ENCODE peak calls at places on chromosomes 13 and 19, in seven cellular contexts. Y is stomach; F is renal cortical epithelial cell; J is activated naive CD4-positive, alpha-beta T cell treated with anti-CD3 and anti-CD28 coated beads, Interleukin-2, amount 10 ng/mL, durations not matched to agents 7 days and 5 days; M is cardiac muscle cell; V is ecto neural progenitor cell; T is adrenal gland. Q is an unnamed sample.
A peak's percentile ranks its signal among the peaks of the same experiment; 100 is the strongest.

GRCh38 chr13:44710576-44710975 is 134.4 kb upstream of the TSC22D1 start:
- DNase-seq in F (peak; percentile 96), Y (no peak), M (no peak), J (no peak), T (no peak), V (no peak), Q (no peak)

GRCh38 chr13:104597554-104598240 is 1531.5 kb upstream of the SLC10A2 start:
- DNase-seq in F (no peak), Y (no peak), M (no peak), T (no peak), J (no peak), V (no peak), Q (no peak)

GRCh38 chr13:79780240-79780639 is 299.3 kb downstream of the NDFIP2 start:
- DNase-seq in Y (no peak), V (no peak), M (no peak), J (no peak), F (peak; percentile 28), T (no peak), Q (no peak)

GRCh38 chr13:85379433-85379832 is 419.8 kb downstream of the SLITRK6 start:
- DNase-seq in T (no peak), V (no peak), F (no peak), M (no peak), J (no peak), Y (no peak), Q (no peak)

GRCh38 chr13:89969996-89970709 is 1377.3 kb upstream of the MIR17HG start:
- DNase-seq in T (no peak), J (no peak), M (no peak), V (no peak), F (peak; percentile 27), Y (no peak), Q (no peak)

GRCh38 chr13:53151692-53152421 is 123.2 kb downstream of the OLFM4 start:
- DNase-seq in Y (peak; percentile 51), V (peak; percentile 73), F (peak; percentile 14), T (peak; percentile 9), J (peak; percentile 43), M (peak; percentile 85), Q (peak; percentile 65)

GRCh38 chr13:111152836-111153235 is 37.7 kb downstream of the ARHGEF7 start:
- DNase-seq in F (peak; percentile 82), M (peak; percentile 12), V (no peak), T (no peak), Y (no peak), J (no peak), Q (no peak)

GRCh38 chr13:44903596-44903995 is 85.7 kb downstream of the NUFIP1 start:
- DNase-seq in T (peak; percentile 48), M (no peak), F (peak; percentile 21), V (peak; percentile 58), J (no peak), Y (peak; percentile 58), Q (no peak)

GRCh38 chr13:24900507-24900906 is 136.5 kb downstream of the RNF17 start:
- DNase-seq in Y (no peak), T (no peak), F (no peak), M (no peak), J (no peak), V (no peak), Q (no peak)

GRCh38 chr13:110445183-110445582 is 116.3 kb downstream of the RAB20 start:
- DNase-seq in J (no peak), M (no peak), Y (no peak), T (no peak), V (no peak), F (no peak), Q (no peak)

GRCh38 chr13:48908381-48909087 is 67.2 kb upstream of the FNDC3A start:
- DNase-seq in T (peak; percentile 66), J (no peak), M (no peak), Y (no peak), F (peak; percentile 92), V (no peak), Q (no peak)

GRCh38 chr13:38542601-38543000 is 144.3 kb upstream of the FREM2 start:
- DNase-seq in M (no peak), J (no peak), Y (no peak), F (peak; percentile 89), V (no peak), T (no peak), Q (no peak)

GRCh38 chr19:14002571-14003278 is 3.4 kb downstream of the RFX1 start:
- DNase-seq in Y (no peak), F (no peak), V (no peak), T (no peak), M (no peak), J (peak; percentile 55), Q (no peak)

GRCh38 chr19:18599485-18599884 is 7.1 kb downstream of the CRLF1 start:
- DNase-seq in F (no peak), Y (no peak), T (no peak), J (no peak), M (no peak), V (no peak), Q (no peak)

GRCh38 chr13:100904293-100904976 is 229.8 kb upstream of the TMTC4 start:
- DNase-seq in V (no peak), M (no peak), T (no peak), F (no peak), Y (no peak), J (no peak), Q (no peak)

GRCh38 chr19:7862413-7862951 is 11.7 kb downstream of the PRR36 start:
- DNase-seq in T (peak; percentile 88), M (peak; percentile 95), V (peak; percentile 98), Y (peak; percentile 57), F (no peak), J (peak; percentile 82), Q (peak; percentile 96)

GRCh38 chr19:4057913-4058695 is 8.6 kb downstream of the ZBTB7A start:
- DNase-seq in J (no peak), T (peak; percentile 97), M (no peak), V (no peak), Y (peak; percentile 81), F (peak; percentile 77), Q (peak; percentile 54)

GRCh38 chr19:55156202-55157063 is 1.1 kb downstream of the TNNI3 start:
- DNase-seq in J (peak; percentile 58), F (peak; percentile 14), M (peak; percentile 87), V (peak; percentile 96), T (peak; percentile 27), Y (peak; percentile 65), Q (peak; percentile 77)

GRCh38 chr13:25214371-25215252 is 42.5 kb upstream of the AMER2 start:
- DNase-seq in M (no peak), F (peak; percentile 82), T (peak; percentile 38), Y (no peak), J (no peak), V (no peak), Q (no peak)

GRCh38 chr13:99894835-99895427 is 76.6 kb downstream of the ZIC5 start:
- DNase-seq in V (no peak), F (no peak), T (no peak), Y (no peak), M (no peak), J (no peak), Q (no peak)

GRCh38 chr13:45851171-45851889 is at the start of gene SIAH3:
- DNase-seq in F (no peak), V (no peak), M (peak; percentile 36), T (peak; percentile 54), Y (no peak), J (peak; percentile 28), Q (peak; percentile 38)

GRCh38 chr13:33649212-33649917 is 168.6 kb upstream of the RFC3 start:
- DNase-seq in M (no peak), F (no peak), T (peak; percentile 18), Y (no peak), J (no peak), V (no peak), Q (no peak)

GRCh38 chr13:111066544-111066943 is 48.6 kb upstream of the ARHGEF7 start:
- DNase-seq in Y (no peak), M (no peak), V (no peak), F (no peak), T (peak; percentile 81), J (no peak), Q (no peak)

GRCh38 chr19:5250127-5250659 is 90.4 kb downstream of the PTPRS start:
- DNase-seq in T (peak; percentile 97), J (no peak), V (no peak), M (no peak), Y (no peak), F (no peak), Q (no peak)

GRCh38 chr13:75256922-75257321 is 225.0 kb downstream of the TBC1D4 start:
- DNase-seq in J (no peak), V (no peak), M (no peak), T (no peak), F (peak; percentile 41), Y (no peak), Q (no peak)

GRCh38 chr13:42894765-42895181 is 97.3 kb downstream of the EPSTI1 start:
- DNase-seq in F (peak; percentile 52), Y (no peak), V (no peak), T (peak; percentile 90), M (no peak), J (no peak), Q (no peak)

GRCh38 chr13:60213236-60213746 is 49.6 kb upstream of the DIAPH3 start:
- DNase-seq in J (no peak), T (no peak), V (no peak), F (no peak), M (no peak), Y (no peak), Q (no peak)

GRCh38 chr19:430701-431100 is 21.8 kb upstream of the C2CD4C start:
- DNase-seq in J (no peak), M (no peak), F (no peak), V (no peak), T (no peak), Y (no peak), Q (no peak)

GRCh38 chr13:80011448-80012212 is 329.3 kb downstream of the SPRY2 start:
- DNase-seq in M (no peak), V (no peak), J (no peak), F (peak; percentile 46), T (peak; percentile 30), Y (peak; percentile 51), Q (no peak)

GRCh38 chr13:30654430-30654829 is 36.7 kb downstream of the USPL1 start:
- DNase-seq in Y (no peak), J (peak; percentile 60), M (no peak), T (no peak), V (no peak), F (no peak), Q (no peak)

GRCh38 chr19:42563352-42564210 is 31.1 kb downstream of the CEACAM8 start:
- DNase-seq in M (peak; percentile 73), V (no peak), Y (peak; percentile 29), J (peak; percentile 30), F (peak; percentile 32), T (peak; percentile 69), Q (peak; percentile 48)

GRCh38 chr19:10184636-10185035 is 10.1 kb downstream of the DNMT1 start:
- DNase-seq in F (no peak), T (no peak), V (no peak), M (no peak), Y (no peak), J (no peak), Q (no peak)

GRCh38 chr13:77449265-77449664 is 86.2 kb upstream of the SCEL start:
- DNase-seq in V (no peak), T (no peak), F (no peak), M (no peak), Y (no peak), J (no peak), Q (no peak)

GRCh38 chr19:49999371-50000010 is 25.7 kb downstream of the VRK3 start:
- DNase-seq in Y (no peak), J (no peak), M (no peak), T (no peak), V (no peak), F (no peak), Q (no peak)

GRCh38 chr13:31824705-31825512 is 85.6 kb downstream of the RXFP2 start:
- DNase-seq in T (no peak), J (no peak), F (peak; percentile 18), Y (no peak), V (no peak), M (no peak), Q (peak; percentile 26)